ENCODE peak calls at places on chromosomes 3 and 15, in seven cellular contexts. Y is GM23338; I is GM23248; W is suprapubic skin; F is CD8-positive, alpha-beta T cell; C is HL-60; A is A549. P is an unnamed sample.

GRCh38 chr15:51623386-51623938 is 891 bp upstream of the DMXL2 start:
- DNase-seq in I (peak; percentile 43), F (no peak), A (peak; percentile 73), C (peak; percentile 65), W (no peak), Y (no peak), P (no peak)

GRCh38 chr3:62318365-62318751 is 55.0 kb downstream of the FEZF2 start:
- DNase-seq in Y (no peak), C (no peak), I (no peak), W (no peak), A (no peak), F (no peak), P (no peak)

GRCh38 chr3:53081318-53081717 is 35.4 kb upstream of the SFMBT1 start:
- DNase-seq in C (no peak), A (no peak), W (no peak), I (no peak), Y (no peak), F (no peak), P (no peak)

GRCh38 chr3:30538787-30539186 is 67.6 kb upstream of the TGFBR2 start:
- DNase-seq in C (no peak), A (peak; percentile 27), W (no peak), F (no peak), Y (no peak), I (peak; percentile 92), P (no peak)

GRCh38 chr15:37034835-37035234 is 65.5 kb downstream of the MEIS2 start:
- DNase-seq in C (no peak), A (no peak), W (no peak), F (no peak), Y (no peak), I (no peak), P (no peak)

GRCh38 chr15:100601158-100601557 is 826 bp downstream of the LINS1 start:
- DNase-seq in F (peak; percentile 19), I (peak; percentile 54), W (no peak), A (no peak), C (no peak), Y (peak; percentile 21), P (peak; percentile 40)

GRCh38 chr3:149579838-149580542 is 77.8 kb downstream of the WWTR1 start:
- DNase-seq in C (no peak), F (no peak), A (no peak), Y (no peak), I (peak; percentile 85), W (no peak), P (peak; percentile 51)

GRCh38 chr3:172127929-172128580 is 88.7 kb downstream of the FNDC3B start:
- DNase-seq in I (no peak), Y (no peak), C (no peak), W (no peak), F (no peak), A (no peak), P (no peak)

GRCh38 chr3:113468536-113468935 is 27.2 kb upstream of the CFAP44 start:
- DNase-seq in I (no peak), F (no peak), W (no peak), A (no peak), C (no peak), Y (no peak), P (no peak)

GRCh38 chr3:57889807-57890206 is 118.4 kb upstream of the FLNB start:
- DNase-seq in I (peak; percentile 42), C (no peak), A (no peak), Y (no peak), F (no peak), W (no peak), P (no peak)

GRCh38 chr3:115814778-115815380 is 191.6 kb downstream of the GAP43 start:
- DNase-seq in I (peak; percentile 85), F (peak; percentile 67), C (peak; percentile 17), W (peak; percentile 86), Y (peak; percentile 91), A (peak; percentile 68), P (peak; percentile 51)

DNA sequence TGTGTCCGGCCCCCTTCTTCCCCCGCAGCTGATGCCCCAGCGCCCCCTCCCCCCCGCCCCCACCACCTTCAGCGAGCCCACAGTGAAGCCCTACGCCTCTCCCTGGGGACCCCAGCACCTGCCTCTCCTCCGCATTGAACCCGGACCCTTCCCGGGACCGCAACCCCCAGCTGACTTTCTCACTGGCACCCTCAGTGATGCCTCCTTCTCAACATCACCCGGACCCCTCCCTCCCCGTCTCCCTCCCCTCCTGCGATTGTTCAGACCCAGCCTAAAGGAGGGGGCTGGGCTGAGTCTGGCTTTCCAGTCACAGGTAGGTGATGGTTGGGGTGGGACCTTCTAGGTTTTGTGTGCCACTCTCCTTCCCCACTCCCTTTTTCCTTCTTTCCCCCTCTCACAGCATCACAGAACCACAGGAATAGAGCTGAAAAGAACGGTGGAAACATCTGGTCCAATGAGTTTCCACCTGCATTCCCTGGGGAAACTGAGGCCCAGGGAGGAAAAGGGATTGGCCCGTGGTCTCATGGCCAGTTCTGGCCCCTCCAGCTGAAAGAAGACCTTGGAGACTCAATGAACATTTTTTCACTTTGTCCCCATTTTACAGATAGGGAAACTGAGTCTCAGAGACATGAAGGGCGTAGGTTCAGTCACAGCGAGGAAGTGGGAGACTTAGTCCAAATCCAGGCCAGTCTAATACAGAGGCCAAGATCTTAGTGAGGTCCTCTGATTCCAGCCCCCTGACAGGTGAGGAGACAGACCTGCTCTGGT is 828 bp downstream of the CAND2 start:
- DNase-seq in C (no peak), Y (peak; percentile 56), I (no peak), W (no peak), F (no peak), A (no peak), P (no peak)
- H3K4me3 ChIP-seq in C (no peak overlapping the region), Y (peak overlapping the region; percentile 88), I (no peak overlapping the region), W (peak overlapping the region; percentile 59), F (no peak overlapping the region), A (no peak overlapping the region), P (peak overlapping the region; percentile 65)

DNA sequence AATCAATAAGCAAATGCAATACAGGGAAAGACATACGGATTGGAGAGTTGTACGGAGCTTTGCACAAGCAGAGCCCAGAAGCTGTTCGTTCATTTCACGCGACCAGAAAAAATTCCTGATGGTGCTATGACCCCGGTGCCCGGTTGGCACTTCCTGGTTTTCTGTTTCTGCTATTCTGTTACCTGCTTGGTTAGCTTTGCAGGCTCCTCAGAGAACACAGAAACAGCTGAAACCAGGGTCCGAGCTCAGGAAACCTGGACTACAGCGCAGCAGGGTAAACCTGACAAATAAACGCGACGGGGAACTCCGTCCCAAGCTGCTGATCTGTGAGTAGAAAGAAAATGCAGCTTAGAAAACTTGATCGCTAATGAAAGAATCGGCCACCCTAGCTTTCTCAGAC is 893 bp downstream of the CNTN3 start:
- DNase-seq in C (no peak), I (peak; percentile 56), W (no peak), A (no peak), F (no peak), Y (peak; percentile 3), P (no peak)
- H3K4me3 ChIP-seq in C (no peak overlapping the region), I (peak overlapping the region; percentile 88), W (peak overlapping the region; percentile 47), A (no peak overlapping the region), F (no peak overlapping the region), Y (peak overlapping the region; percentile 63), P (no peak overlapping the region)

GRCh38 chr15:90883526-90883931 is 775 bp upstream of the FES start:
- DNase-seq in I (peak; percentile 39), F (no peak), Y (peak; percentile 18), A (no peak), W (no peak), C (no peak), P (no peak)
- H3K4me3 ChIP-seq in I (peak overlapping the region; percentile 65), F (no peak overlapping the region), Y (peak overlapping the region; percentile 57), A (no peak overlapping the region), W (peak overlapping the region; percentile 58), C (peak overlapping the region; percentile 81), P (no peak overlapping the region)

GRCh38 chr3:29513236-29513635 is 232.4 kb downstream of the RBMS3 start:
- DNase-seq in W (no peak), Y (no peak), F (no peak), A (no peak), I (peak; percentile 31), C (no peak), P (no peak)

GRCh38 chr3:29514170-29514569 is 233.3 kb downstream of the RBMS3 start:
- DNase-seq in Y (no peak), C (no peak), I (peak; percentile 57), W (no peak), A (no peak), F (no peak), P (no peak)

GRCh38 chr3:29514912-29515311 is 234.0 kb downstream of the RBMS3 start:
- DNase-seq in A (no peak), F (no peak), W (no peak), C (no peak), Y (no peak), I (no peak), P (no peak)

GRCh38 chr3:29511701-29512100 is 230.8 kb downstream of the RBMS3 start:
- DNase-seq in C (no peak), Y (no peak), I (no peak), A (no peak), W (no peak), F (no peak), P (no peak)

DNA sequence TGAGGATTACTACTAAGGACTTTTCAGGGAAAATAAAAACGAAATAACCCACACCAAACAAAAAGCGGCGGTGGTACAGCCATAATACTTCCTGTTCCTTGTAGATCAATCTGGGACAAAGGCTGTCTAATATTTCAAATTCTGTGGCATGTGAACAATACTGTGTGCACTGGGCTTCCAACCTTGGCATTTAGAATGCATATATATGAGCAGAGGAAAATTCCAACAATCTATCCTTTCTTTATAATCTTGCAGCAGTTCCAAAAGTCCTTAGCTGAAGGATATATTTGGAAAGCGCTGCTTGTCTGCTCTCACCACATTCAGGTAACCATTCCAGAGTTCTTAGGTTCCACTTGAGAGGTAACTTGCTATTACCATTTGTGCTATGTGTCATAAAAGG is 231.7 kb downstream of the RBMS3 start:
- DNase-seq in W (no peak), I (no peak), A (no peak), F (no peak), Y (no peak), C (no peak), P (no peak)
- H3K4me3 ChIP-seq in W (no peak overlapping the region), I (peak overlapping the region; percentile 46), A (no peak overlapping the region), F (no peak overlapping the region), Y (no peak overlapping the region), C (no peak overlapping the region), P (no peak overlapping the region)

DNA sequence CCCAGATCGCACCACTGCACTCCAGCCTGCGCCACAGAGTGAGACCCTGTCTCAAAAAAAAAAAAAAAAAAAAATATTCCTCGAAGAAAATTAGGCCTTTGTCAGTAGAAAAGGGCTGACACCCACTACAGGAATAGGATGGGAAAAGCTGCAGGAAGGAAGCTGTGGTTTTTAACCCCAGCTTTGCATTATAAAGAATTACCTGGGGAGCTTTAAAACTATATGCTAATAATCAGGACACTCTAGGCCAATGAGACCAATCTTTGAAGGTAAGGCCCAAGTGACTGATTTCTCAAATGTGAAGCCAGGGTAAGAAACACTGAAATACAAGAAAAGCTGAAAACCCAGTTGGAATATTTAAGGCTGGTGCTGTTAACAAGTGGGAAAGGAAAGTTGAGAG is 74.3 kb downstream of the RBPMS2 start:
- DNase-seq in I (no peak), C (no peak), W (no peak), F (no peak), A (no peak), Y (peak; percentile 83), P (no peak)
- H3K4me3 ChIP-seq in I (peak overlapping the region; percentile 85), C (no peak overlapping the region), W (peak overlapping the region; percentile 93), F (no peak overlapping the region), A (peak overlapping the region; percentile 75), Y (peak overlapping the region; percentile 74), P (no peak overlapping the region)

GRCh38 chr3:188947401-188947982 is 224.3 kb upstream of the TPRG1 start:
- DNase-seq in I (peak; percentile 89), A (peak; percentile 86), F (no peak), Y (peak; percentile 94), C (no peak), W (peak; percentile 89), P (no peak)
- H3K4me3 ChIP-seq in I (peak overlapping the region; percentile 66), A (peak overlapping the region; percentile 43), F (peak overlapping the region; percentile 12), Y (peak overlapping the region; percentile 72), C (no peak overlapping the region), W (peak overlapping the region; percentile 52), P (no peak overlapping the region)